ENCODE peak calls at places on chromosomes 2 and 18, in five cellular contexts. X is GM20000, G is suprapubic skin, V is RWPE1, Y is A549. E is an unnamed sample.
A peak's percentile ranks its signal among the peaks of the same experiment; 100 is the strongest.

GRCh38 chr2:120520929-120521912 is 175.3 kb downstream of the INHBB start:
- DNase-seq in Y (peak; percentile 40), G (no peak), X (peak; percentile 37), V (peak; percentile 24), E (peak; percentile 26)

GRCh38 chr18:24726727-24727539 is 266.5 kb downstream of the HRH4 start:
- DNase-seq in Y (peak; percentile 4), V (peak; percentile 31), X (peak; percentile 42), G (peak; percentile 70), E (peak; percentile 80)

GRCh38 chr2:217798743-217799552 is 203.8 kb downstream of the TNS1 start:
- DNase-seq in X (no peak), V (no peak), G (peak; percentile 69), Y (no peak), E (peak; percentile 60)

GRCh38 chr18:8469793-8470192 is 139.4 kb upstream of the RAB12 start:
- DNase-seq in X (no peak), V (no peak), G (no peak), Y (no peak), E (no peak)

GRCh38 chr2:221380686-221381085 is 191.4 kb downstream of the EPHA4 start:
- DNase-seq in V (no peak), X (no peak), G (no peak), Y (no peak), E (no peak)

GRCh38 chr2:58638256-58638795 is 397.2 kb upstream of the FANCL start:
- DNase-seq in V (peak; percentile 8), X (no peak), G (no peak), Y (no peak), E (no peak)

GRCh38 chr2:198861080-198861479 is 596.7 kb downstream of the SATB2 start:
- DNase-seq in V (no peak), G (no peak), X (no peak), Y (no peak), E (no peak)

GRCh38 chr18:48990497-48991298 is 39.9 kb upstream of the SMAD7 start:
- DNase-seq in V (no peak), Y (peak; percentile 69), G (no peak), X (no peak), E (no peak)

GRCh38 chr18:4204151-4204720 is 250.9 kb downstream of the DLGAP1 start:
- DNase-seq in Y (no peak), V (no peak), X (no peak), G (no peak), E (no peak)

GRCh38 chr2:134679294-134679693 is 39.5 kb downstream of the TMEM163 start:
- DNase-seq in X (no peak), Y (no peak), V (no peak), G (no peak), E (no peak)

GRCh38 chr18:73164430-73164829 is 296.6 kb upstream of the NETO1 start:
- DNase-seq in X (no peak), V (no peak), G (no peak), Y (no peak), E (no peak)

GRCh38 chr2:47093626-47094025 is 61.5 kb downstream of the STPG4 start:
- DNase-seq in Y (no peak), G (no peak), X (no peak), V (no peak), E (no peak)

GRCh38 chr18:44036500-44036899 is 644.2 kb upstream of the SETBP1 start:
- DNase-seq in Y (no peak), G (no peak), V (no peak), X (no peak), E (no peak)

GRCh38 chr2:38723173-38723572 is 28.0 kb downstream of the SRSF7 start:
- DNase-seq in X (peak; percentile 28), G (no peak), V (no peak), Y (no peak), E (peak; percentile 88)

GRCh38 chr18:56233595-56233994 is 404.8 kb downstream of the TXNL1 start:
- DNase-seq in V (peak; percentile 25), X (no peak), Y (no peak), G (no peak), E (no peak)

GRCh38 chr18:25192065-25192464 is 159.9 kb downstream of the ZNF521 start:
- DNase-seq in V (no peak), X (no peak), Y (no peak), G (no peak), E (peak; percentile 10)

GRCh38 chr2:11742317-11742701 is 4.1 kb upstream of the LPIN1 start:
- DNase-seq in X (no peak), Y (no peak), G (no peak), V (no peak), E (no peak)

GRCh38 chr2:223989206-223989859 is 32.1 kb downstream of the MRPL44 start:
- DNase-seq in Y (no peak), X (no peak), V (no peak), G (no peak), E (peak; percentile 9)

GRCh38 chr2:67726416-67726815 is 329.3 kb downstream of the ETAA1 start:
- DNase-seq in G (no peak), X (no peak), V (no peak), Y (no peak), E (no peak)

GRCh38 chr2:150625300-150625699 is 137.8 kb upstream of the RND3 start:
- DNase-seq in X (no peak), G (no peak), Y (no peak), V (no peak), E (no peak)

GRCh38 chr2:170842785-170843184 is 26.1 kb downstream of the GAD1 start:
- DNase-seq in X (no peak), G (no peak), V (no peak), Y (no peak), E (no peak)

GRCh38 chr2:170814551-170815245 is 2.0 kb upstream of the GAD1 start:
- DNase-seq in V (no peak), X (no peak), Y (no peak), G (no peak), E (no peak)

GRCh38 chr18:34650121-34650545 is 60.0 kb upstream of the DTNA start:
- DNase-seq in X (no peak), Y (no peak), G (no peak), V (no peak), E (no peak)

GRCh38 chr2:43402452-43402937 is 176.1 kb upstream of the ZFP36L2 start:
- DNase-seq in Y (no peak), V (no peak), G (no peak), X (peak; percentile 22), E (peak; percentile 81)

GRCh38 chr2:240643811-240644150 is 18.5 kb downstream of the GPR35 start:
- DNase-seq in Y (no peak), X (no peak), G (no peak), V (no peak), E (no peak)

GRCh38 chr2:101151141-101151858 is at the start of gene TBC1D8:
- DNase-seq in G (peak; percentile 92), X (peak; percentile 94), Y (peak; percentile 80), V (peak; percentile 88), E (peak; percentile 79)

GRCh38 chr2:187976667-187977333 is 314.9 kb upstream of the GULP1 start:
- DNase-seq in V (no peak), Y (no peak), X (no peak), G (no peak), E (no peak)

GRCh38 chr18:50581517-50581916 is 21.6 kb downstream of the MAPK4 start:
- DNase-seq in Y (no peak), G (no peak), X (no peak), V (no peak), E (no peak)

GRCh38 chr18:50590625-50591024 is 30.7 kb downstream of the MAPK4 start:
- DNase-seq in G (no peak), X (no peak), V (no peak), Y (no peak), E (no peak)

GRCh38 chr18:50582500-50582899 is 22.6 kb downstream of the MAPK4 start:
- DNase-seq in Y (no peak), X (no peak), G (no peak), V (no peak), E (no peak)

GRCh38 chr18:50586710-50587109 is 26.8 kb downstream of the MAPK4 start:
- DNase-seq in G (no peak), V (no peak), X (no peak), Y (no peak), E (no peak)
- TF ChIP-seq CTCF in G (no peak), V (peak; percentile 10), X (no peak), Y (no peak), E (no peak)

GRCh38 chr2:71504611-71505010 is 51.2 kb downstream of the DYSF start:
- DNase-seq in V (no peak), G (no peak), Y (no peak), X (no peak), E (no peak)
- TF ChIP-seq CTCF in V (no peak), G (no peak), Y (no peak), X (no peak), E (no peak)

DNA sequence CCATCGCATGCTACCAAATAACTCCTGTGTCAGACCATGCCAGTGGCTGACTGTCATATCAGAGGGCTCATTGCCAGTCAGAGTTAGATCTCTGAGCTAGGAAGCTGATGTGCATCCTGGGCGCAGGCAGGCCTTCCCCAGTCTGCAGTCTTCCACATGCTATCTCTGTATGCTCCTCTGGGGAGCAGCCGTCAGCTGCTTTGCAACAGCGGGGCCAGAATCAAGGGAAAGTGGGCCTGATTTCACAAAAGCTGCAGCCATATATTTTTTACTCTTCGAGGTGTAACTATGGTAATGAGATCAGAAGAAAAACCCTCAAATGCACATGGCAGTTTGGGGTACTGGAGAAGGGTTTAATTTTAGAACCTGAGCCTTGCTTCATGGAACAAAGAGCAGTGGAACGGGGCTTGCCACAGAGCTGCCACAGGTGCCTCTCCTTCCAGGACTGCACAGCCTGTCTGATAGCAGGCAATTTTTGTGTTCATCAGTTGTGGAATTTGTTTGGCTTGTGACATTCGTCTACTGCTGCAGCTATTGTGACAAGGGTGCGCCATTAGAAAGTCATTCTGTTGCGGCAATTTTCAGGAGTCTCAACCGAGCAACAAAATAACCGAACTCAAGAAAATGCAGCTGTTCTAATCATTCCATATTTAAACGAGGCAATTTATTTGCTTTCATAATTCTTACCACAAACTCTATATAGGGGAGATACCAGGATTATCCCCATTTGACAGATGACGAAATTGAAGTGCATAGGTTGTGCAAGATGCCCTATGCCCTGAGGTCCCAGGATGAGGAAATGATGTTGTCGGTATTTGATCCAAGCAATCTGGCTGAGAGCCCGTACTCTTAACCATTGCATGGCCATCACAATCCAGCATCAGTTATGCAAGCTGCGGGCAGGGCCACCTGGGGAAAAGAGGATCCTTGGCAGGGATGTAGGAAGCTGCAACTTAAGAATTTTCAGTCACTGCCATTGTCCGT is 109.6 kb upstream of the CYRIA start:
- DNase-seq in G (no peak), V (peak; percentile 26), Y (no peak), X (no peak), E (no peak)
- TF ChIP-seq CTCF in G (no peak), V (no peak), Y (no peak), X (peak; percentile 2), E (no peak)

GRCh38 chr2:195734395-195734794 is 77.4 kb downstream of the SLC39A10 start:
- DNase-seq in V (no peak), Y (no peak), X (no peak), G (no peak), E (no peak)
- TF ChIP-seq CTCF in V (no peak), Y (no peak), X (no peak), G (no peak), E (no peak)

DNA sequence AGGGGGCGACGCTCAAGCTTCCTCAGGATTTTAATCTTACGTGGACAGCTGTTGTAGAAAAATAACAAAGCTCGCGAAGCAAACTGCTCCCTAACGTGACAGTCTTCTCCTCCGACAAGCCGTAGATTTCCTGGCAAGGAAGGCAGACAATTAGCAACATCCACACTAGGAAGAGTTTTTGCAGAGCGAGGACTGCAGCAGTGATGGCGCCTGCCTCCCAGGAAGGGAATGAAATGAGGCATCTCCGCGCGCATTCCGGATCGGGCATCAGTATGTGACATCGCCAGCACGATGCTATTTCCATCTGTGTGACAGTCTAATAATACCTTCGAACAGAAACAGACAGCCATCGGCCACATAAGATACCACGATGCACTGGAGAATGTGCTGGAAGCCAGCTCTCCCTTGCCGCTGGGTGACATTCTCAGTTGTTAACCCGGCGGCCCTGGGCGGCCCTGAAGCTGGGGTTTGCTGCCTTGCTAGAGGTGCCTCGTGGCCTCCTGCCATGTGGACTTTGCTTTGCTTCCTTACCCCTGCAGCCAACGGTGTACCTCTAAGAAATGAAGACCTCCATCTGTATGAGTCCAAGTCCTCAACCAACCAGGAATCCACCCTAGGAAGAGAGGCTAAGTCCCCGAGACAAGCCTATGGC is 101.8 kb upstream of the AGAP1 start:
- DNase-seq in X (no peak), G (no peak), V (no peak), Y (no peak), E (no peak)
- TF ChIP-seq CTCF in X (no peak), G (no peak), V (no peak), Y (no peak), E (no peak)

E was measured in GM12865.